ENCODE peak calls at places on chromosomes 16 and 17, in seven cellular contexts. One of them, this sample, is unnamed.

GRCh38 chr17:64306850-64307463 is 43.9 kb upstream of the TEX2 start:
- DNase-seq in mesendoderm: peak
- DNase-seq in H9: peak
- DNase-seq in neuronal stem cell: peak
- DNase-seq in trophoblast cell: peak
- DNase-seq in mesenchymal stem cell: peak
- DNase-seq in H1: peak
- DNase-seq in this sample: peak

GRCh38 chr16:79902351-79902750 is 301.8 kb upstream of the MAF start:
- DNase-seq in mesendoderm: no peak
- DNase-seq in H9: no peak
- DNase-seq in neuronal stem cell: no peak
- DNase-seq in trophoblast cell: peak
- DNase-seq in mesenchymal stem cell: no peak
- DNase-seq in H1: no peak
- DNase-seq in this sample: no peak

GRCh38 chr16:69412287-69412686 is 12.1 kb upstream of the CYB5B start:
- DNase-seq in mesendoderm: no peak
- DNase-seq in H9: no peak
- DNase-seq in neuronal stem cell: no peak
- DNase-seq in trophoblast cell: peak
- DNase-seq in mesenchymal stem cell: no peak
- DNase-seq in H1: no peak
- DNase-seq in this sample: peak

GRCh38 chr17:75511270-75511609 is 4.1 kb downstream of the CASKIN2 start:
- DNase-seq in mesendoderm: no peak
- DNase-seq in H9: no peak
- DNase-seq in neuronal stem cell: no peak
- DNase-seq in trophoblast cell: no peak
- DNase-seq in mesenchymal stem cell: no peak
- DNase-seq in H1: no peak
- DNase-seq in this sample: no peak

GRCh38 chr17:2017274-2017941 is 7.7 kb downstream of the RTN4RL1 start:
- DNase-seq in mesendoderm: no peak
- DNase-seq in H9: no peak
- DNase-seq in neuronal stem cell: no peak
- DNase-seq in trophoblast cell: no peak
- DNase-seq in mesenchymal stem cell: no peak
- DNase-seq in H1: no peak
- DNase-seq in this sample: no peak

GRCh38 chr17:59696682-59697277 is 10.4 kb downstream of the PTRH2 start:
- DNase-seq in mesendoderm: no peak
- DNase-seq in H9: no peak
- DNase-seq in neuronal stem cell: no peak
- DNase-seq in trophoblast cell: no peak
- DNase-seq in mesenchymal stem cell: no peak
- DNase-seq in H1: no peak
- DNase-seq in this sample: no peak

GRCh38 chr17:71453876-71454422 is 666.9 kb upstream of the SOX9 start:
- DNase-seq in mesendoderm: no peak
- DNase-seq in H9: no peak
- DNase-seq in neuronal stem cell: no peak
- DNase-seq in trophoblast cell: no peak
- DNase-seq in mesenchymal stem cell: no peak
- DNase-seq in H1: no peak
- DNase-seq in this sample: no peak

GRCh38 chr16:79437764-79438728 is 162.5 kb downstream of the MAF start:
- DNase-seq in mesendoderm: peak
- DNase-seq in H9: peak
- DNase-seq in neuronal stem cell: peak
- DNase-seq in trophoblast cell: peak
- DNase-seq in mesenchymal stem cell: no peak
- DNase-seq in H1: peak
- DNase-seq in this sample: no peak

GRCh38 chr17:58302171-58302918 is 21.6 kb upstream of the MPO start:
- DNase-seq in mesendoderm: no peak
- DNase-seq in H9: no peak
- DNase-seq in neuronal stem cell: no peak
- DNase-seq in trophoblast cell: no peak
- DNase-seq in mesenchymal stem cell: no peak
- DNase-seq in H1: peak
- DNase-seq in this sample: no peak

GRCh38 chr17:40671282-40671681 is 6.3 kb upstream of the KRT222 start:
- DNase-seq in mesendoderm: no peak
- DNase-seq in H9: no peak
- DNase-seq in neuronal stem cell: no peak
- DNase-seq in trophoblast cell: no peak
- DNase-seq in mesenchymal stem cell: no peak
- DNase-seq in H1: no peak
- DNase-seq in this sample: no peak

GRCh38 chr17:44002141-44002848 is 2.1 kb upstream of the NAGS start:
- DNase-seq in mesendoderm: no peak
- DNase-seq in H9: no peak
- DNase-seq in neuronal stem cell: no peak
- DNase-seq in trophoblast cell: peak
- DNase-seq in mesenchymal stem cell: peak
- DNase-seq in H1: no peak
- DNase-seq in this sample: peak

DNA sequence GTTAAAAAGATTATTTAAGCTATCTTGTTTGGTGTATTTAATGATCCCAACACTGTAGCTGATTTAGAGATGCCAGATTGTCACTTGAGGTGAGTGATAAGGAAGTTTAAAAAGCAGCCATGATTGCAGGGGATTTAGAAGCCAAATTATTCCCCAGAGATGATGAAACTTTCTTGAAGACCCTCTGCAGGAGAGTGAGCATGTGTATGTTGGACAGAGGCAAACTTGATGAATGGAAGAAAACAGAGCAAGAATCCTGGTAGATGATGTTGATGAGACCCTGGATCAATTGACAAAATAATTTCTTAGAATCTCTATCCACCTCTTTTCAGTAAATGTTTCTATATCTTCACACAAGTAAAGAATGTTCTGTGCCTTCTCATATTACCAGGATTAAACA is 14.4 kb upstream of the ADAMTS18 start:
- DNase-seq in mesendoderm: no peak
- DNase-seq in H9: no peak
- DNase-seq in neuronal stem cell: no peak
- DNase-seq in trophoblast cell: no peak
- DNase-seq in mesenchymal stem cell: no peak
- DNase-seq in H1: no peak
- DNase-seq in this sample: no peak
- H2AK5ac ChIP-seq in mesendoderm: no peak
- H2AK5ac ChIP-seq in H9: no peak
- H2AK5ac ChIP-seq in neuronal stem cell: no peak
- H2AK5ac ChIP-seq in trophoblast cell: no peak
- H2AK5ac ChIP-seq in mesenchymal stem cell: no peak
- H2AK5ac ChIP-seq in H1: no peak
- H2AK5ac ChIP-seq in this sample: no peak

DNA sequence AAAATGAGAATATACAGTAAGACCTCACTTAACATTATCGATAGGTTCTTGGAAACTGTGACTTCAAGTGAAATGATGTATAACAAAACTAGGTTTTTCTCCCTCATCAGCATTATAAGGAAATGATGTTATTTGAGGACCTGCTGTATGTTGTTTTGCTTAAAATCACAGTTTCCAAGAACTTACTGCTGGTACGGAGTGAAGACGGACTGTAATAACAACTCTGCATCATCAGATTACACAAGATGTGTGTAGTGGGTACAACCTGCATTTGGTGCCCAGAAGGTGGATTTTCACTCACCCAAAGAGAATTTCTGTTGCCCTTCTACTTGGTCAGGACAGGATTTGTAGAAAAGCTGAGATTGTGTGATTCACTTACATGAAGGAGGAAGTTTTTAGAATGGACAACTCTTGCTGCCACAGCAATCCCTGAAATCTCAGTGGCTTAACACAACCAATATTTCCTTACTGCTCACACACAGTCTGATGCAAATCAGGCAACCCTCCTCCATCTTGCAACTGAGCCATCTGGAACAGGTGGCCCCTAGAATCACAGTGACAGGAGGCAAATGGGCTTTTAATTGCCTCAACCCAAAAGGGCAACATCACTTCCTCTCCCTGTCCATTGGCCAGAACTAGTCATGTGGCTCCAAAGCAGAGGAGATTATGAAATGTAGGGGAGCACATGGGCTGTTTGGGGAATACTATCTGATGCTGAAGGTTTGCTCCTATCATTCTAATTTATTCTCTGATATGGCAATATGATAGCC is 67.6 kb upstream of the CACNG5 start:
- DNase-seq in mesendoderm: no peak
- DNase-seq in H9: no peak
- DNase-seq in neuronal stem cell: no peak
- DNase-seq in trophoblast cell: no peak
- DNase-seq in mesenchymal stem cell: no peak
- DNase-seq in H1: no peak
- DNase-seq in this sample: no peak
- H2AK5ac ChIP-seq in mesendoderm: no peak
- H2AK5ac ChIP-seq in H9: no peak
- H2AK5ac ChIP-seq in neuronal stem cell: no peak
- H2AK5ac ChIP-seq in trophoblast cell: no peak
- H2AK5ac ChIP-seq in mesenchymal stem cell: no peak
- H2AK5ac ChIP-seq in H1: peak
- H2AK5ac ChIP-seq in this sample: no peak

DNA sequence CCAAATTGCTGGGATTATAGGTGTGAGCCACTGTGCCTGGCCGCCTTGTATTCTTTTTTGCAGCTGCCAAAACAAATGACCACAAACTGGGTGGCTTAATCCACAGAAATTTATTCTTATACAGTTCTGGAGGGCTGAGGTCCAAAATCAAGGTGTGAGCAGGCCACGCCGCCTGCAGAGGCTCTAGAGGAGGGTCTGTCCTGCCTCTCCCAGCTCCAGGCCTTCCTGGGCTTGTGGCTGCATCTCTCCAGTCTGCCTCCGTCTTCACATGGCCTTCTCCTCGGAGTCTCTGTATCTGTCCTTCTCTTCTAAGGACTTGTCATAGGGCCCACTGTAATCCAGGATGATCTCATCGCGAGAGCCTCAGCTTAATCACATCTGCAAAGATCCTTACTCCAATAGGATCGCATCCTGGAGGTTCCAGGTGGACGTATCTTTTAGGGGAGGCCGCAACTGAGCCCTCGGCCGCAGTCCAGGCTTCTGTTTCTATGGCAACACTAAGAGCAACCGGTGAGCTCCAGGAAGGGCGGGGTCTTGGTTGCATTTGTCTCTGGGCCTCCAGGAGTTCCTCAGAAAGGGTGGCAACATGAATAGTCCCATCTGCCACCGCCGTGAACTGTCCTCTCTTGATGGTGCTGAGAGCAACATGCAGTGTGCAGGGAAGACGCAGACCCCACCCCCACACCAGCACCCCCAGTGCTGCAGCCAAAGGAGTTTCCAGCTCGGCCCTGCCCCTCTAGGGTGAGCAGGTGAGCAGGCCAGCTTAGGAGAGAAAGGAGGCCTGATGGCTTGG is 29.5 kb upstream of the CREBBP start:
- DNase-seq in mesendoderm: peak
- DNase-seq in H9: peak
- DNase-seq in neuronal stem cell: no peak
- DNase-seq in trophoblast cell: no peak
- DNase-seq in mesenchymal stem cell: no peak
- DNase-seq in H1: no peak
- DNase-seq in this sample: no peak
- H2AK5ac ChIP-seq in mesendoderm: no peak
- H2AK5ac ChIP-seq in H9: no peak
- H2AK5ac ChIP-seq in neuronal stem cell: no peak
- H2AK5ac ChIP-seq in trophoblast cell: no peak
- H2AK5ac ChIP-seq in mesenchymal stem cell: no peak
- H2AK5ac ChIP-seq in H1: no peak
- H2AK5ac ChIP-seq in this sample: no peak

DNA sequence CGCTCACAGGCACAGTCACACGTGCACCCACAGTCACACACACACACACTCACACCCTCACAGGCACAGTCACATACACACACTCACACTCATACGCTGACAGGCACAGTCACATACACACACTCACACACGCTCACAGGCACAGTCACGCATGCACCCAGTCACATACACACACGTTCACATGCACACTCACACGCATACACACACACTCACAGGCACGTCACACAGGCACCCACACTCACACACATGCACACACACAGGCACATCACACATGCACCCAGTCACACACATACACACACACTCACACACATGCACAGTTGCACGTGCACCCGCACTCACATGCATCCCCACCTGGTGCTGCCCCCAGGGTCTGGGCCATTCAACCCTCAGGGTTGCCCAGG is 46.1 kb upstream of the CBFA2T3 start:
- DNase-seq in mesendoderm: no peak
- DNase-seq in H9: no peak
- DNase-seq in neuronal stem cell: no peak
- DNase-seq in trophoblast cell: no peak
- DNase-seq in mesenchymal stem cell: no peak
- DNase-seq in H1: no peak
- DNase-seq in this sample: no peak
- H2AK5ac ChIP-seq in mesendoderm: no peak
- H2AK5ac ChIP-seq in H9: no peak
- H2AK5ac ChIP-seq in neuronal stem cell: peak
- H2AK5ac ChIP-seq in trophoblast cell: no peak
- H2AK5ac ChIP-seq in mesenchymal stem cell: no peak
- H2AK5ac ChIP-seq in H1: peak
- H2AK5ac ChIP-seq in this sample: no peak

GRCh38 chr16:19522369-19523159 is 666 bp upstream of the GDE1 start:
- DNase-seq in mesendoderm: no peak
- DNase-seq in H9: no peak
- DNase-seq in neuronal stem cell: peak
- DNase-seq in trophoblast cell: no peak
- DNase-seq in mesenchymal stem cell: no peak
- DNase-seq in H1: no peak
- DNase-seq in this sample: no peak
- H2AK5ac ChIP-seq in mesendoderm: no peak
- H2AK5ac ChIP-seq in H9: no peak
- H2AK5ac ChIP-seq in neuronal stem cell: no peak
- H2AK5ac ChIP-seq in trophoblast cell: no peak
- H2AK5ac ChIP-seq in mesenchymal stem cell: peak
- H2AK5ac ChIP-seq in H1: no peak
- H2AK5ac ChIP-seq in this sample: no peak

GRCh38 chr17:74125160-74125559 is 78.3 kb upstream of the RPL38 start:
- DNase-seq in mesendoderm: no peak
- DNase-seq in H9: peak
- DNase-seq in neuronal stem cell: no peak
- DNase-seq in trophoblast cell: no peak
- DNase-seq in mesenchymal stem cell: no peak
- DNase-seq in H1: no peak
- DNase-seq in this sample: no peak
- H2AK5ac ChIP-seq in mesendoderm: no peak
- H2AK5ac ChIP-seq in H9: no peak
- H2AK5ac ChIP-seq in neuronal stem cell: no peak
- H2AK5ac ChIP-seq in trophoblast cell: no peak
- H2AK5ac ChIP-seq in mesenchymal stem cell: no peak
- H2AK5ac ChIP-seq in H1: no peak
- H2AK5ac ChIP-seq in this sample: no peak

GRCh38 chr17:35913611-35914010 is 17.0 kb downstream of the RDM1 start:
- DNase-seq in mesendoderm: no peak
- DNase-seq in H9: no peak
- DNase-seq in neuronal stem cell: no peak
- DNase-seq in trophoblast cell: no peak
- DNase-seq in mesenchymal stem cell: no peak
- DNase-seq in H1: no peak
- DNase-seq in this sample: no peak
- H2AK5ac ChIP-seq in mesendoderm: no peak
- H2AK5ac ChIP-seq in H9: no peak
- H2AK5ac ChIP-seq in neuronal stem cell: no peak
- H2AK5ac ChIP-seq in trophoblast cell: no peak
- H2AK5ac ChIP-seq in mesenchymal stem cell: no peak
- H2AK5ac ChIP-seq in H1: no peak
- H2AK5ac ChIP-seq in this sample: no peak